ENCODE peak calls at places on chromosomes 11 and 22, in five cellular contexts. A is psoas muscle; J is CD4-positive, alpha-beta memory T cell; I is heart right ventricle; V is HAP-1. D is an unnamed sample. For H3K36me3, the result is how much of the 10 kb centered on the place peaks cover.

GRCh38 chr22:46511391-46512370 is 25.7 kb downstream of the CELSR1 start:
- DNase-seq in A (no peak), J (no peak), I (no peak), V (no peak), D (no peak)

GRCh38 chr22:48724899-48725298 is 1102.8 kb downstream of the BRD1 start:
- DNase-seq in A (no peak), J (no peak), I (no peak), V (no peak), D (peak)

GRCh38 chr11:44246726-44247125 is 63.2 kb downstream of the ALX4 start:
- DNase-seq in A (peak), J (no peak), I (no peak), V (peak), D (no peak)

GRCh38 chr11:123330948-123331347 is 99.1 kb upstream of the GRAMD1B start:
- DNase-seq in A (no peak), J (no peak), I (no peak), V (no peak), D (no peak)

GRCh38 chr22:42069801-42070516 is 653 bp downstream of the NAGA start:
- DNase-seq in A (no peak), J (no peak), I (no peak), V (no peak), D (no peak)

GRCh38 chr11:1826552-1827094 is 8.2 kb upstream of the SYT8 start:
- DNase-seq in A (peak), J (no peak), I (no peak), V (no peak), D (no peak)

GRCh38 chr22:44386386-44387035 is 73.8 kb upstream of the SHISAL1 start:
- DNase-seq in A (peak), J (no peak), I (no peak), V (no peak), D (peak)

GRCh38 chr11:10899542-10899830 is 41.6 kb upstream of the ZBED5 start:
- DNase-seq in A (peak), J (no peak), I (no peak), V (no peak), D (peak)

GRCh38 chr11:47002366-47002765 is 65.8 kb downstream of the CSTPP1 start:
- DNase-seq in A (no peak), J (no peak), I (no peak), V (no peak), D (no peak)

GRCh38 chr11:121929581-121929980 is 186.4 kb downstream of the BLID start:
- DNase-seq in A (peak), J (no peak), I (peak), V (peak), D (no peak)

GRCh38 chr22:36367066-36367465 is 20.7 kb downstream of the MYH9 start:
- DNase-seq in A (no peak), J (no peak), I (no peak), V (no peak), D (no peak)

GRCh38 chr11:69601346-69601975 is 39.5 kb upstream of the CCND1 start:
- DNase-seq in A (no peak), J (no peak), I (no peak), V (no peak), D (no peak)

GRCh38 chr11:18927550-18928322 is 11.5 kb downstream of the MRGPRX1 start:
- DNase-seq in A (no peak), J (no peak), I (no peak), V (no peak), D (no peak)

GRCh38 chr22:17924735-17925727 is 99.3 kb downstream of the MICAL3 start:
- DNase-seq in A (no peak), J (no peak), I (no peak), V (no peak), D (no peak)

GRCh38 chr22:46077669-46078099 is 72.6 kb upstream of the PPARA start:
- DNase-seq in A (peak), J (no peak), I (no peak), V (no peak), D (peak)

GRCh38 chr22:50401907-50402306 is 58.8 kb downstream of the PPP6R2 start:
- DNase-seq in A (no peak), J (no peak), I (no peak), V (no peak), D (no peak)

GRCh38 chr22:39178206-39179111 is 26.0 kb upstream of the CBX7 start:
- DNase-seq in A (no peak), J (no peak), I (no peak), V (no peak), D (no peak)

GRCh38 chr11:61149624-61150615 is 11.3 kb downstream of the VPS37C start:
- DNase-seq in A (no peak), J (no peak), I (no peak), V (peak), D (no peak)

GRCh38 chr11:31966846-31967245 is 124.0 kb upstream of the RCN1 start:
- DNase-seq in A (no peak), J (no peak), I (no peak), V (no peak), D (no peak)

GRCh38 chr11:110077866-110078325 is 15.3 kb upstream of the ZC3H12C start:
- DNase-seq in A (no peak), J (no peak), I (no peak), V (peak), D (no peak)

GRCh38 chr11:96306933-96307747 is 35.9 kb downstream of the MAML2 start:
- DNase-seq in A (peak), J (peak), I (peak), V (peak), D (no peak)

GRCh38 chr11:47399860-47400812 is 8.3 kb upstream of the SLC39A13 start:
- DNase-seq in A (peak), J (peak), I (no peak), V (peak), D (peak)

GRCh38 chr11:104191124-104191523 is 27.2 kb upstream of the PDGFD start:
- DNase-seq in A (no peak), J (no peak), I (no peak), V (no peak), D (no peak)

GRCh38 chr11:100761806-100762205 is 74.7 kb downstream of the ARHGAP42 start:
- DNase-seq in A (no peak), J (no peak), I (no peak), V (no peak), D (no peak)

GRCh38 chr11:133968300-133968699 is 11.5 kb upstream of the IGSF9B start:
- DNase-seq in A (no peak), J (no peak), I (no peak), V (peak), D (peak)

GRCh38 chr22:44020981-44021380 is 3.1 kb upstream of the PARVB start:
- DNase-seq in A (no peak), J (no peak), I (no peak), V (no peak), D (no peak)

GRCh38 chr11:10581481-10582019 is 13.1 kb upstream of the LYVE1 start:
- DNase-seq in A (peak), J (no peak), I (peak), V (no peak), D (peak)

GRCh38 chr11:43576834-43577521 is 103.6 kb upstream of the HSD17B12 start:
- DNase-seq in A (no peak), J (no peak), I (peak), V (peak), D (no peak)

GRCh38 chr11:8219257-8220021 is 44.2 kb downstream of the LMO1 start:
- DNase-seq in A (no peak), J (no peak), I (no peak), V (peak), D (no peak)

GRCh38 chr11:126739499-126740145 is 260.9 kb downstream of the KIRREL3 start:
- DNase-seq in A (no peak), J (no peak), I (no peak), V (no peak), D (no peak)

GRCh38 chr11:95977534-95978174 is 53.7 kb upstream of the MTMR2 start:
- DNase-seq in A (no peak), J (no peak), I (no peak), V (no peak), D (no peak)

GRCh38 chr22:23744001-23744400 is 6.9 kb downstream of the ZNF70 start:
- DNase-seq in A (no peak), J (no peak), I (no peak), V (no peak), D (no peak)

GRCh38 chr11:117445097-117445658 is 117.5 kb downstream of the CEP164 start:
- DNase-seq in A (no peak), J (no peak), I (no peak), V (no peak), D (no peak)

GRCh38 chr11:134140961-134141490 is 72.2 kb downstream of the JAM3 start:
- DNase-seq in A (no peak), J (no peak), I (no peak), V (no peak), D (no peak)

GRCh38 chr11:105910095-105910715 is 111.8 kb downstream of the MSANTD4 start:
- DNase-seq in A (no peak), J (no peak), I (no peak), V (no peak), D (no peak)

GRCh38 chr22:23829845-23830372 is 8.9 kb downstream of the DERL3 start:
- DNase-seq in A (no peak), J (no peak), I (no peak), V (no peak), D (no peak)

GRCh38 chr11:33830903-33831648 is 56.8 kb upstream of the FBXO3 start:
- DNase-seq in A (no peak), J (no peak), I (no peak), V (no peak), D (no peak)

GRCh38 chr22:46131151-46131587 is 19.2 kb upstream of the PPARA start:
- DNase-seq in A (peak), J (no peak), I (no peak), V (peak), D (peak)

DNA sequence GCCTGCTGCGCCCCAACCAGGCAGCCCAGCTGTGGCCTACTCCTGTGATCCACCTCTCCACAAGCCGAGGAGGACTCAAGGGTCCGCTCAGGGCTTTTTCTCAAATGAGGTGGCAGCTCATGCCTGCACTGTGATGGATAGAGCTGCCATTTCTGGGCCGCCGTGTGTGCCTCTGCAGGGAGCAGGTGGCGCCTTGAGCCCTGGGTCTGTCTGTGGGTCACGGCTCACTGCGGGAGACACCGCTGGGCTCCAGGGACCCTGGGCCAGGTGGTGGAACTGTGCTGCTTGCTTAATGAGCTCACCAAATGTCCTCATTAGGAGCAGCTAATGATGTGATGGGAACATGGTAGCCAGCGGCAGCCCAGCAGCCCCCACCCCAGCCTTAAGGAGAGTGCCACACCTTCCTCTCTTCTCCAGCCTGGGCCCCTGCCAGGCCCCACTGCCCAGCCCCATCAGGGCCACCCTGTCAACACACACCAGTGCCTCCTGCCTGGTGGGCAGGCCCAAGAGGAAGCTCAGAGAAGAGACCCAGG is 50.8 kb downstream of the DHCR7 start:
- DNase-seq in A (no peak), J (no peak), I (no peak), V (no peak), D (no peak)
- H3K36me3 ChIP-seq in A (under half), J (under half), I (under half), V (under half), D (under half)

DNA sequence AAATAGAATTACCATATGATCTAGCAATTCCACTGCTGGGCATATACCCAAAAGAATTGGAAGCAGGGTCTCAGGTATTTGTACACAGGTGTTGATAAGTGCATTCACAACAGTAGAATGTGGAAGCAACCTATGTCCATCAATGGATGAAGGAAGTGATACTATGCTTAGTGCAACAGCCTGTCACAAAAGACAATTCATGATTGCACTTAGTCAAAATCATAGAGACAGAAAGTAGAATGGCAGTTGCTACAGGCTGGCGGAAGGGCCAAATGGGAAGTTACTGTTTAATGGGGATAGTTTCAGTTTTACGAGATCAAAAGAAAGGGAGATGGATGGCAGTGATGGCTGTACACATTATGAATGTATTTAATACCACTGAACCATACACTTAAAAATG is 42.0 kb downstream of the SGSM3 start:
- DNase-seq in A (no peak), J (no peak), I (no peak), V (no peak), D (peak)
- H3K36me3 ChIP-seq in A (half or more), J (under half), I (half or more), V (under half), D (half or more)

GRCh38 chr11:66600219-66600923 is 7.4 kb downstream of the CCS start:
- DNase-seq in A (no peak), J (no peak), I (no peak), V (no peak), D (peak)

GRCh38 chr11:66595245-66595904 is 2.4 kb downstream of the CCS start:
- DNase-seq in A (peak), J (no peak), I (peak), V (no peak), D (peak)

GRCh38 chr11:66600924-66601233 is 7.9 kb downstream of the CCS start:
- DNase-seq in A (no peak), J (no peak), I (no peak), V (no peak), D (no peak)

GRCh38 chr11:66603072-66603471 is 10.1 kb downstream of the CCS start:
- DNase-seq in A (no peak), J (no peak), I (no peak), V (no peak), D (peak)

GRCh38 chr11:66598993-66599392 is 6.0 kb downstream of the CCS start:
- DNase-seq in A (no peak), J (no peak), I (no peak), V (no peak), D (peak)
- H3K36me3 ChIP-seq in A (under half), J (under half), I (under half), V (under half), D (under half)

GRCh38 chr22:19065298-19065859 is 56.8 kb downstream of the DGCR2 start:
- DNase-seq in A (no peak), J (no peak), I (no peak), V (no peak), D (no peak)
- H3K36me3 ChIP-seq in A (half or more), J (half or more), I (half or more), V (half or more), D (under half)